ENCODE peak calls at places on chromosomes 4 and X, in four cellular contexts. I is fibroblast of lung, R is lower lobe of right lung, F is psoas muscle. Q is an unnamed sample.

GRCh38 chr4:151676301-151676700 is 84.5 kb downstream of the GATB start:
- DNase-seq in I (peak), R (no peak), F (peak), Q (peak)

GRCh38 chr4:6221851-6222760 is 21.8 kb upstream of the JAKMIP1 start:
- DNase-seq in I (peak), R (no peak), F (no peak), Q (no peak)

GRCh38 chr4:14178421-14178820 is 550.9 kb upstream of the BOD1L1 start:
- DNase-seq in I (peak), R (no peak), F (no peak), Q (no peak)

GRCh38 chr4:75030649-75031235 is 97.8 kb downstream of the PARM1 start:
- DNase-seq in I (no peak), R (peak), F (no peak), Q (no peak)

GRCh38 chrX:73683236-73683859 is 120.4 kb downstream of the CHIC1 start:
- DNase-seq in I (peak), R (no peak), F (no peak), Q (peak)

GRCh38 chr4:107392380-107392779 is 327.7 kb downstream of the PAPSS1 start:
- DNase-seq in I (no peak), R (no peak), F (no peak), Q (no peak)

GRCh38 chrX:130887392-130887791 is 15.6 kb downstream of the ENOX2 start:
- DNase-seq in I (no peak), R (no peak), F (no peak), Q (no peak)

GRCh38 chrX:134025986-134026731 is 40.8 kb upstream of the GPC3 start:
- DNase-seq in I (no peak), R (no peak), F (no peak), Q (no peak)

GRCh38 chrX:153307546-153308175 is 13.9 kb downstream of the PNMA6F start:
- DNase-seq in I (no peak), R (no peak), F (no peak), Q (no peak)

GRCh38 chrX:114580336-114580735 is 3.5 kb upstream of the HTR2C start:
- DNase-seq in I (no peak), R (no peak), F (no peak), Q (no peak)

GRCh38 chr4:52425751-52426326 is 233.3 kb downstream of the USP46 start:
- DNase-seq in I (no peak), R (no peak), F (no peak), Q (no peak)

GRCh38 chr4:90904018-90904417 is 776.8 kb downstream of the CCSER1 start:
- DNase-seq in I (no peak), R (no peak), F (no peak), Q (no peak)

GRCh38 chr4:137083571-137083970 is 448.7 kb downstream of the PCDH18 start:
- DNase-seq in I (no peak), R (no peak), F (no peak), Q (no peak)

GRCh38 chrX:37834937-37835336 is 12.4 kb downstream of the DYNLT3 start:
- DNase-seq in I (no peak), R (no peak), F (no peak), Q (no peak)

GRCh38 chrX:153726286-153727107 is 1.8 kb downstream of the ABCD1 start:
- DNase-seq in I (peak), R (peak), F (peak), Q (no peak)

GRCh38 chr4:113404167-113404571 is 354.7 kb downstream of the ANK2 start:
- DNase-seq in I (no peak), R (no peak), F (no peak), Q (no peak)

GRCh38 chrX:145002776-145003175 is 244.5 kb upstream of the SPANXN1 start:
- DNase-seq in I (peak), R (no peak), F (no peak), Q (no peak)

GRCh38 chrX:47245156-47245555 is 12.3 kb downstream of the USP11 start:
- DNase-seq in I (no peak), R (no peak), F (no peak), Q (no peak)

GRCh38 chr4:156765277-156765676 is 206.3 kb downstream of the PDGFC start:
- DNase-seq in I (peak), R (no peak), F (no peak), Q (no peak)

GRCh38 chrX:22343192-22343591 is 70.5 kb downstream of the CBLL2 start:
- DNase-seq in I (no peak), R (no peak), F (no peak), Q (no peak)

GRCh38 chr4:5139141-5139540 is 87.9 kb downstream of the STK32B start:
- DNase-seq in I (no peak), R (no peak), F (no peak), Q (no peak)

GRCh38 chrX:275967-276587 is 5.1 kb upstream of the PLCXD1 start:
- DNase-seq in I (peak), R (peak), F (peak), Q (no peak)

GRCh38 chr4:114734581-114734980 is 136.0 kb downstream of the UGT8 start:
- DNase-seq in I (peak), R (no peak), F (no peak), Q (no peak)

GRCh38 chr4:157315968-157316367 is 95.4 kb downstream of the GRIA2 start:
- DNase-seq in I (peak), R (no peak), F (no peak), Q (no peak)

GRCh38 chr4:127623755-127624087 is 9.0 kb upstream of the INTU start:
- DNase-seq in I (peak), R (no peak), F (peak), Q (no peak)

GRCh38 chr4:117965608-117966007 is 68.7 kb upstream of the NDST3 start:
- DNase-seq in I (no peak), R (no peak), F (no peak), Q (no peak)

GRCh38 chrX:22095306-22095705 is 63.2 kb downstream of the PHEX start:
- DNase-seq in I (peak), R (no peak), F (peak), Q (no peak)

GRCh38 chrX:136094962-136095361 is 52.4 kb upstream of the FHL1 start:
- DNase-seq in I (no peak), R (no peak), F (no peak), Q (no peak)

GRCh38 chrX:20432746-20433374 is 166.2 kb upstream of the RPS6KA3 start:
- DNase-seq in I (no peak), R (no peak), F (no peak), Q (no peak)

GRCh38 chr4:154186888-154187287 is 304.7 kb downstream of the DCHS2 start:
- DNase-seq in I (no peak), R (no peak), F (no peak), Q (no peak)

GRCh38 chrX:52353838-52354237 is 15.0 kb upstream of the XAGE2 start:
- DNase-seq in I (no peak), R (no peak), F (no peak), Q (no peak)

GRCh38 chrX:139931646-139932076 is 1.2 kb downstream of the ATP11C start:
- DNase-seq in I (no peak), R (no peak), F (no peak), Q (no peak)

GRCh38 chr4:159413252-159413941 is 310.5 kb downstream of the RAPGEF2 start:
- DNase-seq in I (peak), R (no peak), F (no peak), Q (no peak)

GRCh38 chr4:120897981-120898719 is 24.4 kb downstream of the PRDM5 start:
- DNase-seq in I (no peak), R (no peak), F (no peak), Q (no peak)

GRCh38 chr4:120893314-120893713 is 29.2 kb downstream of the PRDM5 start:
- DNase-seq in I (no peak), R (no peak), F (no peak), Q (no peak)

DNA sequence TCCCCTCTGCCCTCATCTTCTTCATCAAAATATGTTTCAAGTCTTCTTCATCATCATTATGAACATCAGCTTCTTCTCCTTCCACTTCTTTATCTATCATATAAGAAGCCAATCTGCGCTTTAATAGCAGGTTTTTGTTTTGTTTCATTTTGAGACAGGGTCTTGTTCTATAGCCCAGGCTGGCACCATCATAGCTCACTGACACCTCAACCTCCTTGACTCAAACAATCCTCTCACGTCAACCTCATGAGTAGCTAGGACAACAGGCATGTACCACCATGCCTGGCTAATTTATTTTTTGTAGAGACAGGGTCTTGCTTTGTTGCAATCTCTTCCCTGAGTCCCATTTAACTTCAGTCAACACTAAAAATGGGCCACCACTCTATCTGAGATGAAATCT is 27.0 kb downstream of the PRDM5 start:
- DNase-seq in I (no peak), R (no peak), F (no peak), Q (no peak)
- H3K4me3 ChIP-seq in I (no peak), R (no peak), F (no peak), Q (no peak)

GRCh38 chrX:71542411-71542810 is 9.5 kb downstream of the OGT start:
- DNase-seq in I (peak), R (no peak), F (no peak), Q (no peak)

GRCh38 chrX:71540801-71541545 is 8.1 kb downstream of the OGT start:
- DNase-seq in I (no peak), R (no peak), F (no peak), Q (no peak)

GRCh38 chrX:71543316-71543715 is 10.4 kb downstream of the OGT start:
- DNase-seq in I (peak), R (no peak), F (no peak), Q (no peak)

GRCh38 chrX:71542825-71543224 is 9.9 kb downstream of the OGT start:
- DNase-seq in I (peak), R (no peak), F (no peak), Q (no peak)

DNA sequence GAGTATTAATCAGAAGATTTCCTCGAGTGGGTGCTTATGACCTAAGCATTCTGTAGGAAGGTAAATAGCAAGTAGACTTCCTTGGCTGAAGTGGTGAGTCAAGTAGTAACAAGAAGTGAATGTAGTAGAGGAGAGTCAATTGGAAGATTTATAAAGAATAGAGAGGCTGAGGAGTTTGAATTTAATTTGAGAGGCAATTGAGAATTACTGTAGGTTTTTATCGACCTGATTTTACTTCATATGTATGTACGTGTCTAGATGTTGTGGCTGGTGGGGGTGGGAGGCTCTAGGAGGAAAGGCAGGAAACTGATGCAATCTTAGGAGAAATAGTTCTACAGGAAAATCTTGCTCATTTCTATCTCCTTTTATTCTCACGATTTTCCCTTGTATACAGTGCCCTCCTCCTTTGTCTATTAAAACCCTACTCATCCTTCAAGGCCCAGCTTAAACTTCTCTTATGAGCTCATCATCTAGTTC is 8.7 kb downstream of the OGT start:
- DNase-seq in I (peak), R (no peak), F (no peak), Q (no peak)
- H3K4me3 ChIP-seq in I (no peak), R (no peak), F (no peak), Q (no peak)

GRCh38 chr4:122764071-122764807 is 31.7 kb downstream of the BBS12 start:
- DNase-seq in I (peak), R (no peak), F (no peak), Q (no peak)

GRCh38 chr4:122765702-122766352 is 33.3 kb downstream of the BBS12 start:
- DNase-seq in I (peak), R (no peak), F (no peak), Q (no peak)

GRCh38 chr4:122762966-122763716 is 30.6 kb downstream of the BBS12 start:
- DNase-seq in I (no peak), R (no peak), F (no peak), Q (no peak)

GRCh38 chr4:122766353-122766705 is 33.8 kb downstream of the BBS12 start:
- DNase-seq in I (no peak), R (no peak), F (no peak), Q (no peak)

DNA sequence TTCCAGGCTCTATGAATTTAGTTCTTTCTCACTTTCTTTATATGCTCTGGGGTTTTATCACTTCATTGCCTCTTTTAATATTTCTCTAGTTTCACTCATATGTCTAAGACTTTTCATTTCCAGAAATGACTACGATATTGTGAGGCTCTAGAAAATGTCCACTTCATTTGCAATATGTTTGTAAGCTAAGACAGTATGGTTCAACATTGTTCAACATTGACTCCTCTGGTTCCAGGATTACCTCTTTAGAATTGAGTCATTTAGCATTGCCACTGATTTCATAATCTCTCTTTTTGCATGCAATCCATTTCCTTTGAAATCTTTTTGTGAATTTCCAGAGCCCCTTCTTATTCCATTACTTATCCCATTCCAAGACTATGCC is 32.3 kb downstream of the BBS12 start:
- DNase-seq in I (peak), R (no peak), F (no peak), Q (no peak)
- H3K4me3 ChIP-seq in I (no peak), R (no peak), F (no peak), Q (no peak)

DNA sequence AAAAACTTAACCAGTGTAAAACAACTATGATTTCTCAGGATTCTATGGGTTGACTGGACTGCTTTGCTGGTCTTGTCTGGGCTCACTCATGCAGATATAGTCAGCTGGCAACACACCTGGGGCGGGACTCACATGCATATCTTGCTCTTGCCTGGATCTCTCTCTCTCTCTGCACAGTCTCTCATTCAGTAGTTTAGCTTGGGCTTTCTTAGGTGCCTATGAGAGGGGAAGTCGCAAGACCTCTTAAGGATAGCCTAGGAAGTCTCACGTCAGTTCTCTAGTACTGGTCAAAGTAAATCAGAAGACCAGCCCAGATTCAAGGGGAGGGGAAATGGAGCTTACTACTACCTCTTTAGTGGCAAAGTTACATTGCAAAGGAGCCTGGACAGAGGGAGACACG is 2.0 kb downstream of the COPS4 start:
- DNase-seq in I (no peak), R (no peak), F (no peak), Q (no peak)
- H3K4me3 ChIP-seq in I (peak), R (no peak), F (no peak), Q (no peak)

DNA sequence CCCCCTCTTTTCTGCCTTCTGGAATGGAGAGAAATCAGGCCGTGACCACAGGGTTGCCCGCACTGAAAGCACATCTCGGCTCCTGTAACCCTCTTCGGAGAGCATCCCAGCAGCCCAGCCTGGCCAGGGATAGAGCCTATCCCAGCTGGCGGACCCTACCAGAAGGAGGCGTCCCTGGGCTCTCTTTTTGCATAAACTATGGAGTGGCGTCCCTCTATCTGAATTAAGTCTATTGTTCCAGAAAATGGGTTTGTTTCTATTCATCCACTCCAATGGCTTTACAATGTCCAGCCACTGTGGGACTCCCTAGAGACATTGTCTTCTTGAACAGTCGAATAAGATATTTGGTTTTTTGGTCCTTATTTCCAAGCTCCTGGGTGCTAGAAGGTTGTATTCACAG is 689 bp upstream of the NHSL2 start:
- DNase-seq in I (peak), R (no peak), F (peak), Q (no peak)
- H3K4me3 ChIP-seq in I (no peak), R (peak), F (peak), Q (peak)

GRCh38 chr4:83852085-83852451 is 316.2 kb downstream of the GPAT3 start:
- DNase-seq in I (peak), R (no peak), F (no peak), Q (peak)

GRCh38 chr4:83846193-83846830 is 310.4 kb downstream of the GPAT3 start:
- DNase-seq in I (no peak), R (no peak), F (no peak), Q (no peak)

GRCh38 chr4:83851261-83852084 is 315.6 kb downstream of the GPAT3 start:
- DNase-seq in I (peak), R (no peak), F (no peak), Q (peak)

GRCh38 chr4:83855044-83855443 is 319.1 kb downstream of the GPAT3 start:
- DNase-seq in I (peak), R (no peak), F (no peak), Q (peak)

DNA sequence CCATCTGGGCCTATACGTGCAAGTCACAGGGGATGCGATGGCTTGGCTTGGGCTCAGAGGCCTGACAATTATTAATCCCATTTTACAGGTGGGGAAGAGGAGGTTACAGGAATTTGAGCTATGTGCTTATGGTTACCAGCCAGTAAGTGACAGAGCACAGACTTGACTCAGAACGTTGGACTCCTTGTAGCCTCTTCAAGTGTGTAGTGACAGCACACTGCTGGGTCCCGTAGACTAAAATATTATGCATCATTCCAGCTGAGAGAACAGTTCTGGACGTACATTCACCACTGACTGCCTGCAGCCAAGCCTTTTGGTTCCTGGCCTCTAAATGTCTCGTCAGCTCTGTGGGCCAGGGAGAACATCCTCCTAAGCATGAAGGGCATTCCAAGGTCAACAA is 314.5 kb downstream of the GPAT3 start:
- DNase-seq in I (peak), R (no peak), F (no peak), Q (no peak)
- H3K4me3 ChIP-seq in I (no peak), R (no peak), F (no peak), Q (no peak)

DNA sequence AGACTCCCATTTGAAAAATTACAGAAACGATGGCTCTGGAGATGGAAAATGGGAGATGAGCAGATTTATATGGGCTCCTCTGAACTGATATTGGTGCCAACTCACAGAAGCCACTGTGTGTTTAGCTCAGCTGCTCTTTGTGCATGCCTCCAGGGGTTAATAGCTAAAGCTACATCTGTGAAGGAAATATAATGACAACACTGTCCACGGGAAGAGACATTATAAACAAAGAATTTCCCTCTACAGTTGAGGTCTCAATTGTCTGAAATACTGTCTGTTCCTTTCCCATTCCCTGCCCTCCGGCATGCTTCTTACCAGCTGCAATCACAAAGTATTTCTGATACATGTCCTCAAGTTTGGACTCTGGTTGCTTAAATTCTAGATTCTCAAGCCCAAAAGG is 40.4 kb downstream of the PPA2 start:
- DNase-seq in I (no peak), R (no peak), F (no peak), Q (no peak)
- H3K4me3 ChIP-seq in I (no peak), R (no peak), F (no peak), Q (no peak)

GRCh38 chr4:25313194-25313895 is 771 bp downstream of the ZCCHC4 start:
- DNase-seq in I (no peak), R (no peak), F (no peak), Q (no peak)
- H3K4me3 ChIP-seq in I (peak), R (peak), F (peak), Q (peak)